ENCODE peak calls at places on chromosomes 12 and 14, in four cellular contexts. W is pancreas, G is neural crest cell, V is endothelial cell. C is an unnamed sample.

GRCh38 chr14:56351861-56352260 is 227.7 kb upstream of the TMEM260 start:
- DNase-seq in W (no peak), G (no peak), V (no peak), C (no peak)

GRCh38 chr14:94363171-94363624 is 25.2 kb downstream of the SERPINA1 start:
- DNase-seq in G (no peak), W (no peak), V (no peak), C (no peak)

GRCh38 chr12:21296751-21297406 is 37.8 kb downstream of the SLCO1A2 start:
- DNase-seq in W (peak; percentile 15), G (peak; percentile 6), V (no peak), C (no peak)

GRCh38 chr12:7108928-7109920 is at the start of gene C1RL:
- DNase-seq in V (peak; percentile 96), G (peak; percentile 96), W (peak; percentile 94), C (peak; percentile 52)

GRCh38 chr12:51217133-51217967 is 512 bp downstream of the POU6F1 start:
- DNase-seq in W (peak; percentile 64), V (peak; percentile 45), G (peak; percentile 37), C (no peak)

GRCh38 chr12:103928736-103929050 is 1.5 kb upstream of the HSP90B1 start:
- DNase-seq in G (no peak), V (no peak), W (no peak), C (no peak)

GRCh38 chr14:32203928-32204357 is 874 bp upstream of the RNU6-8 start:
- DNase-seq in G (peak; percentile 7), W (peak; percentile 21), V (peak; percentile 4), C (no peak)

GRCh38 chr12:76318773-76319594 is 29.2 kb downstream of the BBS10 start:
- DNase-seq in W (no peak), V (no peak), G (no peak), C (peak; percentile 57)

GRCh38 chr12:92271341-92271740 is 125.7 kb upstream of the BTG1 start:
- DNase-seq in W (no peak), G (no peak), V (no peak), C (no peak)

GRCh38 chr14:44914849-44915248 is 46.9 kb downstream of the KLHL28 start:
- DNase-seq in V (no peak), G (no peak), W (no peak), C (no peak)

GRCh38 chr14:52551696-52552062 is 626 bp downstream of the TXNDC16 start:
- DNase-seq in G (no peak), V (no peak), W (no peak), C (no peak)

GRCh38 chr12:119669744-119670472 is 2.0 kb downstream of the PRKAB1 start:
- DNase-seq in W (peak; percentile 42), G (no peak), V (no peak), C (peak; percentile 79)

DNA sequence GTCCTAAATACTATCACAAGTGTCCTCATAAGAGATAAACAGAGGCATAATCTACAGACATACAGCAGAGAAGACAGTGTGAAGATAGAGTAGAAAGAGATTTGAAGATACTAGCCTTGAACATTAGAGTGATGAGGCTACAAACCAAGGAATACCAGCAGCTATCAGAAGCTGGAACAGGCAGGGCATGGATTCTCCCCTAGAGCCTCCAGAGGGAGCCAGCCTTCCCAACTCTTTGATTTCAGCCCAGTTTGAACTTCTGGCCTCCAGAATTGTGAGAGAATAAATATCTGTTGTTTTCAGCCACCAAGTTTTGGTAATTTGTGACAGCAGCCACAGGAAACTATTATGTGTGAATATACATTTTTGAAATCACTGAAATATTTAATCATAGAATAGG is 47.2 kb downstream of the CCDC91 start:
- DNase-seq in W (no peak), G (no peak), V (no peak), C (no peak)
- TF ChIP-seq CTCF in W (no peak), G (peak; percentile 35), V (no peak), C (peak; percentile 39)

GRCh38 chr12:124470806-124471205 is 96.6 kb downstream of the NCOR2 start:
- DNase-seq in V (no peak), G (no peak), W (no peak), C (no peak)

GRCh38 chr12:124474709-124475108 is 92.7 kb downstream of the NCOR2 start:
- DNase-seq in G (no peak), V (no peak), W (no peak), C (no peak)

GRCh38 chr12:124471828-124472227 is 95.6 kb downstream of the NCOR2 start:
- DNase-seq in W (no peak), G (no peak), V (no peak), C (no peak)

GRCh38 chr12:124470139-124470538 is 97.3 kb downstream of the NCOR2 start:
- DNase-seq in W (no peak), V (no peak), G (no peak), C (no peak)

DNA sequence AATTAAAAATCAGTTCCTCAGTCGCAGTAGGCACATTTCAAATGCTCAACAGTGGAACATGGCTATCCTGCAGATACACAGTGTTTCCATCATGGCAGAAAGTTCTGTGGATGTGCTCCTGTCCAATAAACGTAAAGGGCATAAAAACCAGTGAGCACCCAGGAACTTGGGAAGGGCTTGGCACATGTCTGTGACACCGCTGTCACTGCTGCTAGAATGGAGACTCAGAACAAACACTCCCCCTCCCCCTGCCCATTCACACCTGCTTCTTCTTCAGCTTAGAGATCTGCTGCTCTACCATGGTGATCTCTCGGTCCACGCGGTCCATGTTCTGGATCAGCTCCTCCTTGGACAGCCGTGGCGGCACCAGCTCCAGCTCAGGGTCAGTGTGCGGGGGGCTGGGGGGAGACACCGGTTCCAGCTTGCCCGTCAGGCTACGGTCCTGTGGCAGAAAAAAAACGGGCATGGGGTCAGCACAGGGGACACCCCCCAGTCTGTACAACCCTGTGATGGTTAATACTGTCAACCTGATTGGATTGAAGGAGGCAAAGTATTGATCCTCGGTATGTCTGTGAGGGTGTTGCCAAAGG is 94.6 kb downstream of the NCOR2 start:
- DNase-seq in G (no peak), W (no peak), V (no peak), C (no peak)
- TF ChIP-seq CTCF in G (no peak), W (no peak), V (no peak), C (no peak)

DNA sequence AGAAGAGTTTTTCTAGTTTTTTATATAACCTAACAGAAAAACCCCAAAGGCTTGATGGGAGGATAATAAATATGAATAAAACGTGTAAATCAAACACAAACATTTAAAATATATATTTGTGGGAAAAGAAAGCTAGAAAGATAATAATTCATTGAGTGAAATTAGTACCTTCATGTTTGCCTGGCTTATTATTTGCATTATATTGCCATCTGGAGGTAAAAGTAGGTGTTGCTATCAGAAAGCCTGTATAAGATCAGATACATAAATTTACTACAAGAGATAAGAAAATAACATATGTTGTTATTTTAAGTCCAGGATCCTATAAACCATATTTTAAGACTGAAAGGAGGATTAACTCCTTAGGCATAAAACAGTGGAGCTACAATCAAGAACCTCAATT is 77.7 kb downstream of the NTS start:
- DNase-seq in V (no peak), W (no peak), G (no peak), C (no peak)
- TF ChIP-seq CTCF in V (peak; percentile 68), W (no peak), G (peak; percentile 69), C (peak; percentile 56)

DNA sequence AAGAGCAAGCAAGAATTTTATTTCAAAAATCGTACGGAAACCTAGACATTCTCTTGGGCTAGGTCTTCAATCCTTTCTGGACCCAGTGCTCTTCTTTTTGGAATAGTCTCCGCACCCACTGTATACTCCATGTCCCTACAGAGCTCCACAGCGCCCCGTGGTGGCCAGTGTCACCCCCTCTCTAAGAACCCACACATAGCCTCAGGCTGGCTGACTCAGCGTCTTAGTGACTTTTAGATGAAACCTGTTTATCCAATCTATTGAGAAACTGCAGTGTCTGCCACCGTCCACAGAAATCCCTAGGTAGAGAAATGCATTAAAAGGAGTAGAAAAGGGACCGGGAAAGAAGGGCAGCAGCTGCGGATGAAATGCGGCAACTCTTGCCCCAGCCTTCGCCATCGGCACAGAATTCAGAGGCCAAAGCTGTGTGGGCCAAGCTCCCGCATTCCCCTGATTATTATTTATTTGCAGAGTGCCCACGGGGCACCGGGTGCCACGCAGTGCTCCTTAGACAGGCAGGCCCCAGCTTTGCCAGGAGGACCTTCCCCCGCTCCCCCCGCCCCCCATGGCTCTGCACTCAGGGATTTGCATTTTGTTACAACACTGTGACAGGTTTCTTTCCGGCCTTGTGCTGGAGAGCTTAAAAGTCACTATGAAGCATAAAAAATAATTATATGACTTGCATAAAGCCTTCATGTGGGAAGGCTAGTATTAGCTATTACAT is 170.1 kb upstream of the FKBP4 start:
- DNase-seq in G (peak; percentile 20), V (peak; percentile 73), W (no peak), C (no peak)
- TF ChIP-seq CTCF in G (peak; percentile 73), V (peak; percentile 47), W (no peak), C (peak; percentile 42)

GRCh38 chr14:78018283-78018682 is 151.9 kb upstream of the NRXN3 start:
- DNase-seq in V (no peak), G (no peak), W (no peak), C (no peak)
- TF ChIP-seq CTCF in V (no peak), G (no peak), W (no peak), C (no peak)